ENCODE peak calls at places on chromosomes 5 and 9, in nine cellular contexts. One of them, this sample, is unnamed.

GRCh38 chr5:169836835-169837234 is 143.5 kb downstream of the INSYN2B start:
- DNase-seq in cardiac muscle cell: no peak
- DNase-seq in AG09309: no peak
- DNase-seq in A673: no peak
- DNase-seq in fibroblast of the aortic adventitia: no peak
- DNase-seq in IMR-90: no peak
- DNase-seq in left ventricle myocardium inferior: no peak
- DNase-seq in transverse colon: no peak
- DNase-seq in fibroblast of pulmonary artery: no peak
- DNase-seq in this sample: no peak

GRCh38 chr9:6628714-6629113 is 16.8 kb downstream of the GLDC start:
- DNase-seq in IMR-90: no peak
- DNase-seq in fibroblast of pulmonary artery: no peak
- DNase-seq in AG09309: no peak
- DNase-seq in A673: no peak
- DNase-seq in fibroblast of the aortic adventitia: no peak
- DNase-seq in transverse colon: no peak
- DNase-seq in left ventricle myocardium inferior: no peak
- DNase-seq in cardiac muscle cell: no peak
- DNase-seq in this sample: no peak

GRCh38 chr9:38682713-38683112 is 37.2 kb downstream of the FAM240B start:
- DNase-seq in IMR-90: peak
- DNase-seq in left ventricle myocardium inferior: no peak
- DNase-seq in A673: peak
- DNase-seq in AG09309: peak
- DNase-seq in fibroblast of the aortic adventitia: peak
- DNase-seq in cardiac muscle cell: no peak
- DNase-seq in transverse colon: no peak
- DNase-seq in fibroblast of pulmonary artery: peak
- DNase-seq in this sample: peak

GRCh38 chr5:140165101-140165920 is 9.7 kb upstream of the CYSTM1 start:
- DNase-seq in fibroblast of the aortic adventitia: peak
- DNase-seq in IMR-90: no peak
- DNase-seq in fibroblast of pulmonary artery: no peak
- DNase-seq in AG09309: no peak
- DNase-seq in cardiac muscle cell: no peak
- DNase-seq in left ventricle myocardium inferior: no peak
- DNase-seq in transverse colon: peak
- DNase-seq in A673: no peak
- DNase-seq in this sample: no peak

GRCh38 chr9:112870556-112870955 is 20.1 kb downstream of the SLC46A2 start:
- DNase-seq in left ventricle myocardium inferior: no peak
- DNase-seq in fibroblast of pulmonary artery: no peak
- DNase-seq in fibroblast of the aortic adventitia: no peak
- DNase-seq in cardiac muscle cell: no peak
- DNase-seq in transverse colon: no peak
- DNase-seq in A673: no peak
- DNase-seq in AG09309: no peak
- DNase-seq in IMR-90: no peak
- DNase-seq in this sample: no peak

GRCh38 chr9:121699271-121700164 is 48.1 kb downstream of the DAB2IP start:
- DNase-seq in IMR-90: peak
- DNase-seq in AG09309: no peak
- DNase-seq in fibroblast of the aortic adventitia: peak
- DNase-seq in fibroblast of pulmonary artery: peak
- DNase-seq in left ventricle myocardium inferior: peak
- DNase-seq in A673: peak
- DNase-seq in transverse colon: peak
- DNase-seq in cardiac muscle cell: no peak
- DNase-seq in this sample: no peak

GRCh38 chr5:180641566-180641900 is 7.9 kb downstream of the FLT4 start:
- DNase-seq in AG09309: no peak
- DNase-seq in left ventricle myocardium inferior: peak
- DNase-seq in fibroblast of the aortic adventitia: no peak
- DNase-seq in transverse colon: peak
- DNase-seq in A673: no peak
- DNase-seq in cardiac muscle cell: no peak
- DNase-seq in fibroblast of pulmonary artery: no peak
- DNase-seq in IMR-90: no peak
- DNase-seq in this sample: no peak

GRCh38 chr9:6620353-6620752 is 25.2 kb downstream of the GLDC start:
- DNase-seq in A673: no peak
- DNase-seq in transverse colon: no peak
- DNase-seq in fibroblast of pulmonary artery: no peak
- DNase-seq in cardiac muscle cell: no peak
- DNase-seq in AG09309: no peak
- DNase-seq in IMR-90: no peak
- DNase-seq in left ventricle myocardium inferior: no peak
- DNase-seq in fibroblast of the aortic adventitia: no peak
- DNase-seq in this sample: no peak

GRCh38 chr9:114503009-114503408 is 2.3 kb downstream of the WHRN start:
- DNase-seq in fibroblast of the aortic adventitia: no peak
- DNase-seq in fibroblast of pulmonary artery: no peak
- DNase-seq in transverse colon: no peak
- DNase-seq in A673: peak
- DNase-seq in left ventricle myocardium inferior: no peak
- DNase-seq in AG09309: no peak
- DNase-seq in cardiac muscle cell: no peak
- DNase-seq in IMR-90: no peak
- DNase-seq in this sample: no peak

GRCh38 chr9:114503522-114504340 is 1.5 kb downstream of the WHRN start:
- DNase-seq in A673: no peak
- DNase-seq in fibroblast of the aortic adventitia: no peak
- DNase-seq in transverse colon: no peak
- DNase-seq in cardiac muscle cell: no peak
- DNase-seq in IMR-90: no peak
- DNase-seq in left ventricle myocardium inferior: no peak
- DNase-seq in AG09309: no peak
- DNase-seq in fibroblast of pulmonary artery: no peak
- DNase-seq in this sample: no peak

GRCh38 chr9:114505187-114506081 is at the start of gene WHRN:
- DNase-seq in IMR-90: peak
- DNase-seq in A673: peak
- DNase-seq in transverse colon: peak
- DNase-seq in AG09309: peak
- DNase-seq in fibroblast of the aortic adventitia: peak
- DNase-seq in left ventricle myocardium inferior: peak
- DNase-seq in fibroblast of pulmonary artery: peak
- DNase-seq in cardiac muscle cell: peak
- DNase-seq in this sample: no peak

GRCh38 chr9:114506082-114506390 is 763 bp upstream of the WHRN start:
- DNase-seq in fibroblast of pulmonary artery: no peak
- DNase-seq in left ventricle myocardium inferior: no peak
- DNase-seq in cardiac muscle cell: no peak
- DNase-seq in AG09309: no peak
- DNase-seq in A673: no peak
- DNase-seq in IMR-90: no peak
- DNase-seq in transverse colon: no peak
- DNase-seq in fibroblast of the aortic adventitia: no peak
- DNase-seq in this sample: no peak

DNA sequence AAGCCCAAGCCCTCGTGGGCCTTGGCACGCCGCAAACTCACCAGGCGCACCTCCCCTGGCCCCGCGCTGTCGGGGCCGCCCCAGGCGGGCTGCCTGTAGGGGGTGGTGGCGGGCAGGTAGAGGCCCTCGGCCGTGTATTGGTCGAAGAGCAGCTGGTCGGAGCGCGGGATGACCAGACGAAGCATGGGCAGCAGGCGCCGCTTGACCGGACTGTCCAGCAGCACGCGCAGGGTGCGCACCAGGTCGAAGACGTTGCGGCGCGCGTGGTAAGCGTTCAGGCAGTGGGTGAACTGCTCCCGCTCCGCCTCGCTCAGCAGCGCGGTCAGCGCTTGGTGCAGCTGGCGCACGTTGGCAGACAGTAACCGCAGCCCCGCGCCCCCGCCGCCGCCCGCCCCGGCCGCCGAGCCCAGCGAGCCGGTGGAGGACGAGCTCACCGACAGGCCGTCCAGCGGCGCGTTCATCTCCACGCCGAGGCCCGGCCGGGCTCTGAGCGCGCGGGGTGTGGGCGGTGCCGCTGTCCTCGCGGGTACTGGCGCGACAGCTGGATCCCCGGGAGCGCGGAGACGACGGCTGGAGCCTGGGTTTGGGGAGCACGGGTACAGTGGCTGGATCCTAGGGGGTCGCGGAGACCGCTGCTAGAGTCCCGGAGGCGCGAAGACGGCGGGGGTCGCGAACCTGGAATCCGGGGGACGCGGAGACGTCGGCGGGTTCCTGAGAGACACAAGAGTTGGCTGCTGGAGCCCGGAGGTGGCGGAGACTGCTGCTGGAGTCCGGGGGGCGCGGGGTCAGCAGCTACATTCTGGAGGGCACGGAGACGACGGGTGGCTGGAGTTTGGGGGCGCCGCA is 709 bp downstream of the WHRN start:
- DNase-seq in IMR-90: peak
- DNase-seq in A673: peak
- DNase-seq in left ventricle myocardium inferior: peak
- DNase-seq in fibroblast of pulmonary artery: peak
- DNase-seq in cardiac muscle cell: peak
- DNase-seq in AG09309: no peak
- DNase-seq in fibroblast of the aortic adventitia: no peak
- DNase-seq in transverse colon: peak
- DNase-seq in this sample: no peak
- TF ChIP-seq CTCF in IMR-90: peak
- TF ChIP-seq CTCF in A673: peak
- TF ChIP-seq CTCF in left ventricle myocardium inferior: no peak
- TF ChIP-seq CTCF in fibroblast of pulmonary artery: peak
- TF ChIP-seq CTCF in cardiac muscle cell: peak
- TF ChIP-seq CTCF in AG09309: peak
- TF ChIP-seq CTCF in fibroblast of the aortic adventitia: peak
- TF ChIP-seq CTCF in transverse colon: peak
- TF ChIP-seq CTCF in this sample: peak

GRCh38 chr5:157902440-157903116 is 43.6 kb upstream of the CLINT1 start:
- DNase-seq in fibroblast of the aortic adventitia: no peak
- DNase-seq in cardiac muscle cell: no peak
- DNase-seq in transverse colon: no peak
- DNase-seq in fibroblast of pulmonary artery: no peak
- DNase-seq in AG09309: no peak
- DNase-seq in IMR-90: no peak
- DNase-seq in A673: no peak
- DNase-seq in left ventricle myocardium inferior: no peak
- DNase-seq in this sample: no peak
- H3K4me3 ChIP-seq in fibroblast of the aortic adventitia: no peak
- H3K4me3 ChIP-seq in cardiac muscle cell: no peak
- H3K4me3 ChIP-seq in transverse colon: no peak
- H3K4me3 ChIP-seq in fibroblast of pulmonary artery: no peak
- H3K4me3 ChIP-seq in AG09309: no peak
- H3K4me3 ChIP-seq in IMR-90: no peak
- H3K4me3 ChIP-seq in A673: no peak
- H3K4me3 ChIP-seq in left ventricle myocardium inferior: no peak
- H3K4me3 ChIP-seq in this sample: no peak

DNA sequence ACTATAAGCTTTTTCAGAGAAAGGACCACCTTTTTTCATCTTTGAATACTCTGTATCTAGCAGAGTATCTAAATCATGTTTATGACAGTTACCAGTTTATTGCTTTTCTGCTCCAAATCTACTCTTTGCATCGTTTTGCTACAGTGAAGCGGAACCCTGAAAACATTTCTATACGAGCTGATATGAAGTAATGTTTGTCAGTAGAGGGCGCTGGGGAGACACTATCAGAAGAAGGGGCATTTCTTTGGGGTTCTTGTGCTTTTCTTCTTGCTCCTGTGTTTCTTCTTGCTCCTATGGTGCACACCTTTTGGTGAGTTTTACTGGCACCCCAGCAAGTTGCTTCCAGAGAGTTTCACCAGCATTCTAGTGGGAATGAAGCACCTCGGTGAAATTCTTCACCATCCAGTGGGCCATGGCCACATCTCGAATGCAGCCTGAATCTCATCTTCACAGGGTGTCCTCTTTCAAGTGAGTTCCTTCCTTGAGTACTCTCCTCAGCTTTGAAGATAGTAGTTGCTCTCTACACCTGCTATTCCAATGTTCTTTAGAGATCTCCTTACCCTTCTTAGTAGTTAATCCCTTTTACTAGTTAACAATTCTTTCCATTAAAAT is 98.4 kb downstream of the FGF1 start:
- DNase-seq in A673: peak
- DNase-seq in transverse colon: no peak
- DNase-seq in fibroblast of pulmonary artery: peak
- DNase-seq in fibroblast of the aortic adventitia: peak
- DNase-seq in left ventricle myocardium inferior: no peak
- DNase-seq in cardiac muscle cell: peak
- DNase-seq in IMR-90: peak
- DNase-seq in AG09309: no peak
- DNase-seq in this sample: no peak
- TF ChIP-seq CTCF in A673: peak
- TF ChIP-seq CTCF in transverse colon: no peak
- TF ChIP-seq CTCF in fibroblast of pulmonary artery: peak
- TF ChIP-seq CTCF in fibroblast of the aortic adventitia: peak
- TF ChIP-seq CTCF in left ventricle myocardium inferior: peak
- TF ChIP-seq CTCF in cardiac muscle cell: peak
- TF ChIP-seq CTCF in IMR-90: peak
- TF ChIP-seq CTCF in AG09309: peak
- TF ChIP-seq CTCF in this sample: peak

GRCh38 chr5:2179861-2180260 is 297.1 kb upstream of the IRX4 start:
- DNase-seq in fibroblast of the aortic adventitia: no peak
- DNase-seq in left ventricle myocardium inferior: no peak
- DNase-seq in A673: no peak
- DNase-seq in fibroblast of pulmonary artery: no peak
- DNase-seq in IMR-90: no peak
- DNase-seq in cardiac muscle cell: no peak
- DNase-seq in transverse colon: no peak
- DNase-seq in AG09309: no peak
- DNase-seq in this sample: no peak

GRCh38 chr5:2182020-2182419 is 299.3 kb upstream of the IRX4 start:
- DNase-seq in left ventricle myocardium inferior: no peak
- DNase-seq in transverse colon: no peak
- DNase-seq in AG09309: no peak
- DNase-seq in A673: no peak
- DNase-seq in fibroblast of pulmonary artery: no peak
- DNase-seq in fibroblast of the aortic adventitia: no peak
- DNase-seq in IMR-90: no peak
- DNase-seq in cardiac muscle cell: no peak
- DNase-seq in this sample: no peak

GRCh38 chr5:2178528-2178927 is 295.8 kb upstream of the IRX4 start:
- DNase-seq in fibroblast of pulmonary artery: no peak
- DNase-seq in IMR-90: no peak
- DNase-seq in cardiac muscle cell: no peak
- DNase-seq in left ventricle myocardium inferior: no peak
- DNase-seq in A673: no peak
- DNase-seq in AG09309: no peak
- DNase-seq in transverse colon: no peak
- DNase-seq in fibroblast of the aortic adventitia: no peak
- DNase-seq in this sample: no peak

GRCh38 chr5:2181164-2181956 is 298.6 kb upstream of the IRX4 start:
- DNase-seq in transverse colon: no peak
- DNase-seq in AG09309: no peak
- DNase-seq in IMR-90: no peak
- DNase-seq in cardiac muscle cell: no peak
- DNase-seq in fibroblast of the aortic adventitia: no peak
- DNase-seq in A673: no peak
- DNase-seq in fibroblast of pulmonary artery: no peak
- DNase-seq in left ventricle myocardium inferior: no peak
- DNase-seq in this sample: no peak

DNA sequence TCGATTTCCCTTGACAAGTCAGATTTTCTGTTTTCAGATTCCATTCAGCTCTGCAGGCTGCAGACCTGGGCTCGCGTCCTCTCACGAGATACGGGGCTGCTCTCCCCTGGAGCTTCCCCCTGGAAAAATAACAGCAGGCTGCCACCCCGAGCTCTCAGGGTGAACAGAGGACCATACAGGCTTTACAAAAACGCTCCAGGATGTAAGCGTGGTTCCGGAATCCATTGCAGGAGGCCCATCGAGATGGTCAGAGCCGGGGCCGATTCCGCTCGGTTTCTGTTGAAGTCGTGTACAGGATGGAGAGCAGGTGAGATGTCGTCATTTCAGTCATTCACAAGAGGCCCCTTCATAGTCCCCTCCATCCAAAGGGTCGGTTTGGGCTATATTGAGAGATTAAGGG is 297.7 kb upstream of the IRX4 start:
- DNase-seq in IMR-90: no peak
- DNase-seq in fibroblast of the aortic adventitia: no peak
- DNase-seq in cardiac muscle cell: no peak
- DNase-seq in left ventricle myocardium inferior: no peak
- DNase-seq in transverse colon: no peak
- DNase-seq in fibroblast of pulmonary artery: no peak
- DNase-seq in A673: no peak
- DNase-seq in AG09309: no peak
- DNase-seq in this sample: no peak
- H3K4me3 ChIP-seq in IMR-90: no peak
- H3K4me3 ChIP-seq in fibroblast of the aortic adventitia: no peak
- H3K4me3 ChIP-seq in cardiac muscle cell: no peak
- H3K4me3 ChIP-seq in left ventricle myocardium inferior: no peak
- H3K4me3 ChIP-seq in transverse colon: no peak
- H3K4me3 ChIP-seq in fibroblast of pulmonary artery: no peak
- H3K4me3 ChIP-seq in A673: no peak
- H3K4me3 ChIP-seq in AG09309: no peak
- H3K4me3 ChIP-seq in this sample: no peak